ENCODE peak calls at places on chromosomes 2 and 18, in ten cellular contexts. Z, H, E, B, R, T, W, P, N and D are unnamed samples.

GRCh38 chr2:238274152-238274865 is 14.1 kb downstream of the PER2 start:
- DNase-seq in H (no peak), Z (no peak), B (no peak), P (no peak), T (no peak), W (no peak), N (no peak), R (no peak), E (no peak), D (no peak)

GRCh38 chr2:211035548-211036185 is 479.3 kb downstream of the CPS1 start:
- DNase-seq in Z (peak), B (no peak), W (no peak), E (no peak), T (no peak), H (no peak), R (no peak), P (no peak), N (peak), D (peak)

GRCh38 chr2:84487298-84487996 is 28.4 kb upstream of the SUCLG1 start:
- DNase-seq in Z (no peak), E (no peak), H (no peak), T (no peak), P (no peak), B (no peak), N (peak), R (no peak), W (no peak), D (peak)

GRCh38 chr2:29260151-29260772 is 145.0 kb downstream of the CLIP4 start:
- DNase-seq in Z (no peak), E (no peak), P (no peak), H (no peak), N (peak), B (no peak), R (no peak), W (no peak), T (no peak), D (peak)

GRCh38 chr18:49022311-49023280 is 71.8 kb upstream of the SMAD7 start:
- DNase-seq in H (no peak), P (no peak), N (no peak), E (no peak), B (no peak), Z (no peak), W (no peak), T (no peak), R (no peak), D (no peak)

GRCh38 chr2:165624139-165624803 is 154.8 kb downstream of the CSRNP3 start:
- DNase-seq in E (no peak), T (no peak), Z (no peak), R (no peak), B (no peak), P (no peak), W (no peak), N (no peak), H (no peak), D (no peak)

GRCh38 chr18:76518073-76518472 is 23.0 kb upstream of the ZNF516 start:
- DNase-seq in P (no peak), W (no peak), T (no peak), R (no peak), B (no peak), H (peak), Z (no peak), N (peak), E (no peak), D (peak)

GRCh38 chr2:232870766-232871371 is 805 bp downstream of the SNORC start:
- DNase-seq in T (no peak), P (no peak), R (no peak), H (no peak), Z (no peak), B (no peak), N (no peak), W (no peak), E (no peak), D (no peak)

GRCh38 chr18:46297621-46298020 is 193.4 kb downstream of the HAUS1 start:
- DNase-seq in R (no peak), T (no peak), P (no peak), B (no peak), E (no peak), W (peak), N (no peak), H (no peak), Z (no peak), D (no peak)

GRCh38 chr2:73970850-73971471 is 13.7 kb upstream of the TET3 start:
- DNase-seq in R (peak), P (peak), B (peak), H (no peak), N (no peak), T (peak), E (no peak), W (peak), Z (no peak), D (no peak)

GRCh38 chr18:34591920-34592444 is 118.1 kb upstream of the DTNA start:
- DNase-seq in E (no peak), H (no peak), Z (no peak), T (no peak), R (no peak), B (peak), N (no peak), P (no peak), W (no peak), D (no peak)

GRCh38 chr2:237315170-237315880 is 98.6 kb downstream of the COL6A3 start:
- DNase-seq in B (peak), H (no peak), P (no peak), R (no peak), W (no peak), N (peak), Z (peak), T (no peak), E (peak), D (peak)

GRCh38 chr18:54712315-54712714 is 116.0 kb upstream of the RAB27B start:
- DNase-seq in B (no peak), W (no peak), Z (no peak), E (peak), N (peak), T (no peak), P (no peak), H (no peak), R (no peak), D (peak)

GRCh38 chr2:18719978-18720775 is 130.8 kb upstream of the NT5C1B start:
- DNase-seq in E (no peak), P (no peak), B (no peak), W (no peak), N (peak), T (no peak), R (no peak), H (no peak), Z (no peak), D (peak)

GRCh38 chr2:122167561-122167960 is 412.1 kb downstream of the TSN start:
- DNase-seq in P (no peak), T (no peak), H (peak), E (no peak), B (no peak), R (no peak), W (no peak), Z (no peak), N (no peak), D (no peak)

GRCh38 chr2:142140434-142140845 is 9.6 kb upstream of the LRP1B start:
- DNase-seq in E (no peak), B (peak), W (no peak), R (no peak), Z (peak), N (peak), H (peak), T (no peak), P (no peak), D (peak)

GRCh38 chr18:53490019-53490418 is 734.5 kb downstream of the MBD2 start:
- DNase-seq in P (no peak), E (no peak), B (no peak), Z (no peak), H (no peak), R (no peak), N (no peak), T (no peak), W (no peak), D (no peak)